ENCODE peak calls at places on chromosome 17, in seven cellular contexts. L is heart right ventricle; V is ELR; G is SW480; A is T-helper 17 cell; B is kidney glomerular epithelial cell; P is stimulated activated CD8-positive, alpha-beta memory T cell treated with anti-CD3 and anti-CD28 coated beads, Interleukin-15, amount 100 ng/mL, for 24 hours. F is an unnamed sample.

GRCh38 chr17:50049636-50050035 is 6.3 kb upstream of the ITGA3 start:
- DNase-seq in L (no peak), V (no peak), G (no peak), A (no peak), B (no peak), P (no peak), F (no peak)

GRCh38 chr17:22268214-22268911 is 576.0 kb downstream of the KCNJ18 start:
- DNase-seq in L (no peak), V (no peak), G (no peak), A (no peak), B (no peak), P (no peak), F (no peak)

GRCh38 chr17:19004601-19005441 is at the start of gene FAM83G:
- DNase-seq in L (peak; percentile 27), V (peak; percentile 92), G (peak; percentile 85), A (peak; percentile 77), B (peak; percentile 66), P (peak; percentile 72), F (no peak)

GRCh38 chr17:21296097-21297025 is 11.8 kb downstream of the MAP2K3 start:
- DNase-seq in L (no peak), V (no peak), G (no peak), A (no peak), B (no peak), P (no peak), F (no peak)

GRCh38 chr17:48261297-48261880 is 153.8 kb downstream of the SNX11 start:
- DNase-seq in L (no peak), V (peak; percentile 82), G (peak; percentile 89), A (no peak), B (peak; percentile 30), P (no peak), F (no peak)

GRCh38 chr17:63929860-63930766 is 2.0 kb downstream of the CD79B start:
- DNase-seq in L (peak; percentile 29), V (no peak), G (no peak), A (no peak), B (no peak), P (no peak), F (no peak)

GRCh38 chr17:72580321-72581127 is 459.7 kb downstream of the SOX9 start:
- DNase-seq in L (no peak), V (no peak), G (peak; percentile 96), A (no peak), B (no peak), P (no peak), F (no peak)

GRCh38 chr17:50345443-50346312 is at the start of gene XYLT2:
- DNase-seq in L (peak; percentile 87), V (peak; percentile 91), G (peak; percentile 70), A (peak; percentile 95), B (peak; percentile 60), P (peak; percentile 89), F (peak; percentile 82)

GRCh38 chr17:39643271-39643670 is 6.3 kb downstream of the STARD3 start:
- DNase-seq in L (no peak), V (peak; percentile 67), G (no peak), A (no peak), B (no peak), P (no peak), F (no peak)

GRCh38 chr17:78759203-78759968 is 22.7 kb downstream of the CYTH1 start:
- DNase-seq in L (peak; percentile 72), V (no peak), G (no peak), A (peak; percentile 71), B (no peak), P (no peak), F (no peak)

GRCh38 chr17:6178959-6179358 is 108.8 kb downstream of the WSCD1 start:
- DNase-seq in L (no peak), V (no peak), G (no peak), A (no peak), B (no peak), P (no peak), F (no peak)

GRCh38 chr17:58330997-58331814 is 2.6 kb upstream of the TSPOAP1 start:
- DNase-seq in L (no peak), V (peak; percentile 61), G (no peak), A (no peak), B (no peak), P (no peak), F (no peak)

GRCh38 chr17:68581863-68582645 is 19.1 kb downstream of the FAM20A start:
- DNase-seq in L (no peak), V (no peak), G (no peak), A (no peak), B (no peak), P (no peak), F (no peak)

GRCh38 chr17:77279448-77280303 is 138.9 kb downstream of the SEC14L1 start:
- DNase-seq in L (no peak), V (no peak), G (peak; percentile 95), A (no peak), B (no peak), P (no peak), F (no peak)

GRCh38 chr17:41301916-41302901 is at the start of gene KRTAP29-1:
- DNase-seq in L (peak; percentile 78), V (no peak), G (no peak), A (no peak), B (no peak), P (no peak), F (no peak)

GRCh38 chr17:60354223-60354622 is 37.7 kb downstream of the USP32 start:
- DNase-seq in L (no peak), V (peak; percentile 84), G (no peak), A (no peak), B (peak; percentile 11), P (no peak), F (no peak)

GRCh38 chr17:33145941-33146340 is 147.2 kb downstream of the ASIC2 start:
- DNase-seq in L (no peak), V (no peak), G (no peak), A (no peak), B (no peak), P (no peak), F (no peak)

GRCh38 chr17:31561469-31562412 is 170.3 kb downstream of the RAB11FIP4 start:
- DNase-seq in L (no peak), V (peak; percentile 85), G (no peak), A (no peak), B (peak; percentile 33), P (no peak), F (no peak)